ENCODE peak calls at places on chromosomes 4 and X, in seven cellular contexts. Y, N, P, H, I, L and M are unnamed samples. For H3K36me3, the result is how much of the 10 kb centered on the place peaks cover.

GRCh38 chrX:3548743-3549441 is 164.6 kb downstream of the PRKX start:
- DNase-seq in Y (no peak), N (no peak), P (peak), H (no peak), I (no peak), L (no peak), M (no peak)

GRCh38 chr4:67963345-67963744 is at the start of gene TMPRSS11A:
- DNase-seq in Y (no peak), N (no peak), P (no peak), H (no peak), I (no peak), L (no peak), M (no peak)

GRCh38 chr4:133581971-133582619 is 433.0 kb downstream of the PCDH10 start:
- DNase-seq in Y (no peak), N (no peak), P (no peak), H (no peak), I (no peak), L (no peak), M (no peak)

GRCh38 chrX:55524487-55524886 is 34.8 kb upstream of the USP51 start:
- DNase-seq in Y (no peak), N (no peak), P (peak), H (no peak), I (no peak), L (no peak), M (no peak)

GRCh38 chr4:149702414-149703108 is 113.1 kb downstream of the IQCM start:
- DNase-seq in Y (no peak), N (no peak), P (no peak), H (no peak), I (no peak), L (no peak), M (no peak)

GRCh38 chrX:148658115-148658725 is 157.8 kb downstream of the AFF2 start:
- DNase-seq in Y (no peak), N (no peak), P (no peak), H (no peak), I (no peak), L (no peak), M (no peak)

GRCh38 chr4:103076777-103077347 is 301 bp upstream of the SLC9B2 start:
- DNase-seq in Y (no peak), N (no peak), P (no peak), H (no peak), I (no peak), L (peak), M (no peak)

GRCh38 chr4:156362581-156362980 is 408.9 kb upstream of the CTSO start:
- DNase-seq in Y (no peak), N (no peak), P (no peak), H (no peak), I (no peak), L (no peak), M (no peak)

GRCh38 chr4:111605111-111605510 is 540.1 kb upstream of the FAM241A start:
- DNase-seq in Y (no peak), N (no peak), P (no peak), H (no peak), I (no peak), L (no peak), M (no peak)

GRCh38 chr4:150849016-150849415 is 166.1 kb downstream of the LRBA start:
- DNase-seq in Y (no peak), N (no peak), P (no peak), H (no peak), I (no peak), L (no peak), M (no peak)

GRCh38 chr4:152079543-152080293 is 318.9 kb upstream of the GATB start:
- DNase-seq in Y (no peak), N (no peak), P (no peak), H (no peak), I (no peak), L (no peak), M (no peak)

GRCh38 chr4:159577241-159577640 is 474.4 kb downstream of the RAPGEF2 start:
- DNase-seq in Y (no peak), N (no peak), P (no peak), H (no peak), I (no peak), L (no peak), M (no peak)

GRCh38 chrX:105876658-105877057 is 54.3 kb downstream of the NRK start:
- DNase-seq in Y (no peak), N (no peak), P (no peak), H (no peak), I (no peak), L (no peak), M (no peak)

GRCh38 chrX:131621650-131622049 is 77.8 kb downstream of the OR13H1 start:
- DNase-seq in Y (no peak), N (no peak), P (no peak), H (no peak), I (no peak), L (no peak), M (no peak)

GRCh38 chr4:1193206-1194027 is 21.0 kb upstream of the SPON2 start:
- DNase-seq in Y (peak), N (peak), P (no peak), H (no peak), I (peak), L (peak), M (no peak)

GRCh38 chrX:13898603-13899002 is 81.7 kb upstream of the GPM6B start:
- DNase-seq in Y (no peak), N (no peak), P (no peak), H (no peak), I (no peak), L (no peak), M (no peak)

GRCh38 chr4:42339935-42340406 is 57.3 kb upstream of the SHISA3 start:
- DNase-seq in Y (no peak), N (peak), P (no peak), H (no peak), I (peak), L (peak), M (no peak)

GRCh38 chr4:147488551-147488950 is 7.7 kb downstream of the EDNRA start:
- DNase-seq in Y (no peak), N (no peak), P (no peak), H (no peak), I (no peak), L (no peak), M (no peak)

GRCh38 chr4:109078724-109079123 is 223.7 kb downstream of the COL25A1 start:
- DNase-seq in Y (no peak), N (no peak), P (peak), H (no peak), I (no peak), L (no peak), M (no peak)

GRCh38 chr4:163527172-163527571 is 32.7 kb downstream of the TMA16 start:
- DNase-seq in Y (no peak), N (no peak), P (no peak), H (no peak), I (no peak), L (no peak), M (no peak)

GRCh38 chr4:26896636-26897035 is 36.0 kb downstream of the STIM2 start:
- DNase-seq in Y (no peak), N (no peak), P (no peak), H (no peak), I (no peak), L (no peak), M (no peak)

GRCh38 chr4:20624783-20625364 is 75.4 kb upstream of the PACRGL start:
- DNase-seq in Y (no peak), N (no peak), P (no peak), H (no peak), I (no peak), L (no peak), M (no peak)

GRCh38 chr4:139530833-139531427 is 25.1 kb downstream of the SETD7 start:
- DNase-seq in Y (peak), N (no peak), P (peak), H (no peak), I (peak), L (peak), M (no peak)

GRCh38 chrX:119041175-119041574 is 31.6 kb upstream of the CT47C1 start:
- DNase-seq in Y (peak), N (peak), P (no peak), H (no peak), I (peak), L (no peak), M (peak)

GRCh38 chr4:53654300-53654758 is 63.0 kb upstream of the LNX1 start:
- DNase-seq in Y (peak), N (no peak), P (no peak), H (no peak), I (peak), L (no peak), M (peak)

GRCh38 chr4:56531823-56532222 is 26.2 kb downstream of the ARL9 start:
- DNase-seq in Y (no peak), N (no peak), P (no peak), H (no peak), I (no peak), L (no peak), M (no peak)

GRCh38 chr4:72468904-72469502 is 100.0 kb downstream of the ADAMTS3 start:
- DNase-seq in Y (no peak), N (no peak), P (no peak), H (no peak), I (no peak), L (no peak), M (no peak)

GRCh38 chr4:1446502-1447153 is 40.4 kb upstream of the NKX1-1 start:
- DNase-seq in Y (no peak), N (no peak), P (no peak), H (no peak), I (no peak), L (peak), M (no peak)

GRCh38 chr4:183158062-183158461 is 59.0 kb downstream of the WWC2 start:
- DNase-seq in Y (no peak), N (no peak), P (no peak), H (no peak), I (no peak), L (no peak), M (no peak)

GRCh38 chr4:165967486-165967885 is 94.4 kb downstream of the TLL1 start:
- DNase-seq in Y (no peak), N (no peak), P (peak), H (no peak), I (no peak), L (no peak), M (no peak)

GRCh38 chrX:136589966-136590365 is 58.0 kb downstream of the VGLL1 start:
- DNase-seq in Y (no peak), N (no peak), P (no peak), H (no peak), I (no peak), L (no peak), M (no peak)

DNA sequence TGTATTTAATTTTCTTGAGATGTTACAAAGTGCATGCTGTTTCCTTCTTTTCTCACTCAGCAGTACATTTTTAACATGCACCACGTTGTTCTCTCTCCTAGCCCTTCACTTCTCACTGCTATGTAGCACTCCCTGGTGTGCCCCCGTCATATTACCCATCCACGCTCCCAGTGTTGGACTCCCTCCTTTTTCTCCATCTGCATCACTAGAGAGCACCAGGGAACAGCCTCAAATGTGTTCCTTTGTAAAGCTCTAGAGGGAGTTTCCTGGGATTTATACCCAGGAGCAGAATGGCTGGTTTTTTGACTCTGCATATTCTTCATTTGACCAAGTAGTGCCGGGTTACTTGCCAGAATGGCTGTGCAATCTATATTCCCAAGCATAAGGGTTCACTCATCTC is 240.3 kb upstream of the ANXA3 start:
- DNase-seq in Y (no peak), N (no peak), P (no peak), H (no peak), I (no peak), L (peak), M (no peak)
- H3K36me3 ChIP-seq in Y (under half), N (under half), P (under half), H (under half), I (under half), L (under half), M (under half)

GRCh38 chr4:6271206-6271605 is 1.6 kb downstream of the WFS1 start:
- DNase-seq in Y (no peak), N (no peak), P (no peak), H (no peak), I (no peak), L (no peak), M (no peak)
- H3K4me3 ChIP-seq in Y (peak), N (peak), P (no peak), H (no peak), I (no peak), L (no peak), M (peak)

GRCh38 chr4:15515106-15515505 is 45.4 kb downstream of the CC2D2A start:
- DNase-seq in Y (no peak), N (no peak), P (peak), H (no peak), I (no peak), L (no peak), M (no peak)
- H3K36me3 ChIP-seq in Y (half or more), N (under half), P (under half), H (under half), I (under half), L (under half), M (under half)

GRCh38 chrX:153903991-153904957 is at the start of gene AVPR2:
- DNase-seq in Y (no peak), N (no peak), P (peak), H (no peak), I (peak), L (peak), M (no peak)
- H3K4me3 ChIP-seq in Y (no peak), N (no peak), P (no peak), H (no peak), I (no peak), L (no peak), M (no peak)

DNA sequence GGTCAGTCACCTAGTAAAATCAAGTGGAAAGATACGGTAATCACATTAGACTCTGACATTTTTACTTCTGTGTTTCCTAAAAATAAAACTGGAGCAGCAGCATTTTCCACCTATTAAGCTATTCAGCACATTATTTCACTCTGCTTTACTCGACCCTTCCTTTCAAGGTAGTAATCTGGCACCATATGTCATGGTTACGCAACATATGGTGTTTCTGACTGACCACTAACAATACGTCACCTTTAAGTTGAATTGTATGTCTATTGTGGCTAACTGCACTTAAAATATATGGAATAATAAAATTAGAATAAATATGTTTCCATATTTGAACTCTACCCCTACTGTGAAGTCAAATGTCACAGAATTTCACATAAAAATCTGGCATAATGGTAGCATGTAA is 168.8 kb downstream of the CDS1 start:
- DNase-seq in Y (no peak), N (no peak), P (peak), H (no peak), I (no peak), L (no peak), M (no peak)
- H3K36me3 ChIP-seq in Y (half or more), N (under half), P (under half), H (under half), I (half or more), L (under half), M (under half)

GRCh38 chr4:184306470-184306869 is 88.8 kb upstream of the ENPP6 start:
- DNase-seq in Y (no peak), N (no peak), P (no peak), H (no peak), I (no peak), L (no peak), M (no peak)

GRCh38 chr4:184298255-184298654 is 80.6 kb upstream of the ENPP6 start:
- DNase-seq in Y (no peak), N (no peak), P (no peak), H (no peak), I (no peak), L (no peak), M (no peak)

GRCh38 chr4:184295206-184295605 is 77.5 kb upstream of the ENPP6 start:
- DNase-seq in Y (no peak), N (no peak), P (no peak), H (no peak), I (no peak), L (no peak), M (no peak)

DNA sequence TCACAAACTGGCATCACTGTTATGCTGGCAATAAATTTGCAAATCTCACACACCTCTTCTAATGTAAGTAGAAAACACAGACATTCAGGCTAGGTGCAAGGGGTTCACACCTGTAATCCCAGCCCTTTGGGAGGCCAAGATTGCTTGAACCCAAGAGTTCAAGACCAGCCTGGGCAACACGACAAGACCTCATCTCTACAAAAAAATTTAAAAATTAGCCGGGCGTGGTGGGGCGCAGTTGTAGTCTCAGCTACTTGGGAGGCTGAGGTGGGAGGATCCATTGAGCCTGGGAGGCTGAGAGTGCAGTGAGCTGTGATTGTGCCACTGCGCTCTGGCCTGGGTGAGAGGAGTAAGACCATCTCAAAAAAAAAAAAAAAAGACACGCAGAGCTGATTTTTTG is 83.1 kb upstream of the ENPP6 start:
- DNase-seq in Y (no peak), N (no peak), P (no peak), H (no peak), I (no peak), L (no peak), M (no peak)
- H3K4me3 ChIP-seq in Y (no peak), N (no peak), P (no peak), H (no peak), I (no peak), L (no peak), M (no peak)

DNA sequence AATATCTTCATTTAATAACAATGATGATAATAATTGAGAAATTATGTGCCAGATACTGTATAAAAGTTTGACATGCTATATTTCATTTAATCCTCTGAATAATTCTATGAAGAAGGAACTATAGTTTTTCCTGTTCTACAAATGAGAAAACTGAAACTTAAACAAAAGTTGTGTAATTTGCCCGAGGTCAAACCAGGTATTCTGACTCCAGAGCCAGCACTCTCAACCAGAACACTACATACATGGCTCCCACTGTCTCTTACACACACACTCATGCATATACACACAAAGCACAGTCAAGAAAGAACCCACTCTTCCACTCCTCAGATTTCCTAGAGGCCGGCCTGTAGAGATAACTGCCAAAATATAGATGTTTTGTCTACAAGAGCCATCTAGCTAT is 374.0 kb upstream of the EMCN start:
- DNase-seq in Y (no peak), N (no peak), P (no peak), H (no peak), I (no peak), L (no peak), M (no peak)
- H3K36me3 ChIP-seq in Y (under half), N (under half), P (under half), H (under half), I (under half), L (under half), M (under half)